ENCODE peak calls at places on chromosomes 7 and 10, in ten cellular contexts. One of them, this sample, is unnamed.

GRCh38 chr10:127275793-127276415 is 79.5 kb upstream of the INSYN2A start:
- DNase-seq in endothelial cell of umbilical vein: no peak
- DNase-seq in stomach: no peak
- DNase-seq in cardiac muscle cell: no peak
- DNase-seq in tibial nerve: no peak
- DNase-seq in pancreas: no peak
- DNase-seq in psoas muscle: no peak
- DNase-seq in Peyer's patch: no peak
- DNase-seq in PC-9: no peak
- DNase-seq in tibial artery: no peak
- DNase-seq in this sample: no peak

GRCh38 chr10:71632896-71633600 is 86.5 kb downstream of the C10orf105 start:
- DNase-seq in endothelial cell of umbilical vein: no peak
- DNase-seq in stomach: no peak
- DNase-seq in cardiac muscle cell: no peak
- DNase-seq in tibial nerve: no peak
- DNase-seq in pancreas: no peak
- DNase-seq in psoas muscle: no peak
- DNase-seq in Peyer's patch: no peak
- DNase-seq in PC-9: no peak
- DNase-seq in tibial artery: no peak
- DNase-seq in this sample: no peak

GRCh38 chr10:76072384-76072783 is 641.0 kb downstream of the LRMDA start:
- DNase-seq in endothelial cell of umbilical vein: no peak
- DNase-seq in stomach: no peak
- DNase-seq in cardiac muscle cell: no peak
- DNase-seq in tibial nerve: no peak
- DNase-seq in pancreas: no peak
- DNase-seq in psoas muscle: no peak
- DNase-seq in Peyer's patch: no peak
- DNase-seq in PC-9: no peak
- DNase-seq in tibial artery: no peak
- DNase-seq in this sample: no peak

GRCh38 chr10:96400465-96400864 is 41.7 kb upstream of the OPALIN start:
- DNase-seq in endothelial cell of umbilical vein: no peak
- DNase-seq in stomach: no peak
- DNase-seq in cardiac muscle cell: no peak
- DNase-seq in tibial nerve: no peak
- DNase-seq in pancreas: no peak
- DNase-seq in psoas muscle: no peak
- DNase-seq in Peyer's patch: no peak
- DNase-seq in PC-9: no peak
- DNase-seq in tibial artery: no peak
- DNase-seq in this sample: no peak

GRCh38 chr10:131961777-131962450 is 19.8 kb downstream of the BNIP3 start:
- DNase-seq in endothelial cell of umbilical vein: no peak
- DNase-seq in stomach: no peak
- DNase-seq in cardiac muscle cell: no peak
- DNase-seq in tibial nerve: no peak
- DNase-seq in pancreas: peak; percentile 55
- DNase-seq in psoas muscle: no peak
- DNase-seq in Peyer's patch: no peak
- DNase-seq in PC-9: no peak
- DNase-seq in tibial artery: no peak
- DNase-seq in this sample: no peak

GRCh38 chr7:85595639-85596268 is 408.9 kb upstream of the SEMA3D start:
- DNase-seq in endothelial cell of umbilical vein: peak; percentile 7
- DNase-seq in stomach: no peak
- DNase-seq in cardiac muscle cell: peak; percentile 44
- DNase-seq in tibial nerve: no peak
- DNase-seq in pancreas: no peak
- DNase-seq in psoas muscle: no peak
- DNase-seq in Peyer's patch: no peak
- DNase-seq in PC-9: no peak
- DNase-seq in tibial artery: no peak
- DNase-seq in this sample: no peak

GRCh38 chr7:128391805-128392204 is 18.0 kb downstream of the IMPDH1 start:
- DNase-seq in endothelial cell of umbilical vein: no peak
- DNase-seq in stomach: no peak
- DNase-seq in cardiac muscle cell: no peak
- DNase-seq in tibial nerve: no peak
- DNase-seq in pancreas: no peak
- DNase-seq in psoas muscle: no peak
- DNase-seq in Peyer's patch: no peak
- DNase-seq in PC-9: no peak
- DNase-seq in tibial artery: no peak
- DNase-seq in this sample: no peak

GRCh38 chr10:97593423-97593822 is 3.9 kb downstream of the C10orf62 start:
- DNase-seq in endothelial cell of umbilical vein: no peak
- DNase-seq in stomach: no peak
- DNase-seq in cardiac muscle cell: peak; percentile 34
- DNase-seq in tibial nerve: no peak
- DNase-seq in pancreas: no peak
- DNase-seq in psoas muscle: no peak
- DNase-seq in Peyer's patch: no peak
- DNase-seq in PC-9: no peak
- DNase-seq in tibial artery: no peak
- DNase-seq in this sample: no peak

GRCh38 chr10:122120008-122120744 is 131.2 kb downstream of the TACC2 start:
- DNase-seq in endothelial cell of umbilical vein: no peak
- DNase-seq in stomach: no peak
- DNase-seq in cardiac muscle cell: no peak
- DNase-seq in tibial nerve: no peak
- DNase-seq in pancreas: no peak
- DNase-seq in psoas muscle: no peak
- DNase-seq in Peyer's patch: no peak
- DNase-seq in PC-9: no peak
- DNase-seq in tibial artery: no peak
- DNase-seq in this sample: no peak

GRCh38 chr7:100966542-100967291 is 2.6 kb upstream of the MUC12 start:
- DNase-seq in endothelial cell of umbilical vein: no peak
- DNase-seq in stomach: no peak
- DNase-seq in cardiac muscle cell: no peak
- DNase-seq in tibial nerve: no peak
- DNase-seq in pancreas: no peak
- DNase-seq in psoas muscle: peak; percentile 58
- DNase-seq in Peyer's patch: peak; percentile 70
- DNase-seq in PC-9: no peak
- DNase-seq in tibial artery: no peak
- DNase-seq in this sample: no peak

GRCh38 chr10:123564631-123565030 is 101.5 kb upstream of the GPR26 start:
- DNase-seq in endothelial cell of umbilical vein: no peak
- DNase-seq in stomach: no peak
- DNase-seq in cardiac muscle cell: no peak
- DNase-seq in tibial nerve: no peak
- DNase-seq in pancreas: no peak
- DNase-seq in psoas muscle: no peak
- DNase-seq in Peyer's patch: no peak
- DNase-seq in PC-9: no peak
- DNase-seq in tibial artery: no peak
- DNase-seq in this sample: no peak

GRCh38 chr7:28297821-28298439 is 114.4 kb upstream of the CREB5 start:
- DNase-seq in endothelial cell of umbilical vein: no peak
- DNase-seq in stomach: no peak
- DNase-seq in cardiac muscle cell: no peak
- DNase-seq in tibial nerve: no peak
- DNase-seq in pancreas: no peak
- DNase-seq in psoas muscle: no peak
- DNase-seq in Peyer's patch: no peak
- DNase-seq in PC-9: no peak
- DNase-seq in tibial artery: no peak
- DNase-seq in this sample: no peak

GRCh38 chr7:28299556-28299955 is 112.8 kb upstream of the CREB5 start:
- DNase-seq in endothelial cell of umbilical vein: no peak
- DNase-seq in stomach: no peak
- DNase-seq in cardiac muscle cell: no peak
- DNase-seq in tibial nerve: no peak
- DNase-seq in pancreas: no peak
- DNase-seq in psoas muscle: no peak
- DNase-seq in Peyer's patch: no peak
- DNase-seq in PC-9: no peak
- DNase-seq in tibial artery: no peak
- DNase-seq in this sample: no peak

GRCh38 chr7:28298870-28299484 is 113.3 kb upstream of the CREB5 start:
- DNase-seq in endothelial cell of umbilical vein: peak; percentile 53
- DNase-seq in stomach: no peak
- DNase-seq in cardiac muscle cell: peak; percentile 66
- DNase-seq in tibial nerve: no peak
- DNase-seq in pancreas: peak; percentile 46
- DNase-seq in psoas muscle: no peak
- DNase-seq in Peyer's patch: no peak
- DNase-seq in PC-9: peak; percentile 52
- DNase-seq in tibial artery: no peak
- DNase-seq in this sample: peak; percentile 28

GRCh38 chr7:28301148-28301641 is 111.1 kb upstream of the CREB5 start:
- DNase-seq in endothelial cell of umbilical vein: no peak
- DNase-seq in stomach: no peak
- DNase-seq in cardiac muscle cell: peak; percentile 74
- DNase-seq in tibial nerve: no peak
- DNase-seq in pancreas: peak; percentile 45
- DNase-seq in psoas muscle: peak; percentile 51
- DNase-seq in Peyer's patch: no peak
- DNase-seq in PC-9: no peak
- DNase-seq in tibial artery: no peak
- DNase-seq in this sample: no peak

DNA sequence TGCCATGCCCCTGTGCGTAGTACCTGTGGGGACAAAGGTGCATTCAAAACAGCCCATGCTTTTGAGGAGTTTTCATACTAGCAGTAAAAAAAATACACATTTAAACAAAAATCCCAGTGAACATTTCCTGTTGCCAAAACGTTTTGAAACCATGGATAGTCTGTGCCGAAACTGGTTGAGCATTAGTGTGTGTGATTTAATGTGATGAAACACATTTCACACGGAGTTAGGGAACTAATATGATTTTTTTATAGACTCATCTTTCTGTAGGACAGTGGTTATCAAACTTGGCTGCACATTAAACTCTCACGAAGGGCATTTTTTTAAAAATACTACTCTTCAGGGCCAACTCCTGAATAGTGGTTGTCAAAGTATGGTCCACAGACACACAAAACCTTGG is 111.8 kb upstream of the CREB5 start:
- DNase-seq in endothelial cell of umbilical vein: no peak
- DNase-seq in stomach: no peak
- DNase-seq in cardiac muscle cell: no peak
- DNase-seq in tibial nerve: no peak
- DNase-seq in pancreas: no peak
- DNase-seq in psoas muscle: no peak
- DNase-seq in Peyer's patch: no peak
- DNase-seq in PC-9: no peak
- DNase-seq in tibial artery: no peak
- DNase-seq in this sample: no peak
- H3K4me1 ChIP-seq in endothelial cell of umbilical vein: no peaks in the 10 kb centered on the region
- H3K4me1 ChIP-seq in stomach: no peaks in the 10 kb centered on the region
- H3K4me1 ChIP-seq in cardiac muscle cell: no peaks in the 10 kb centered on the region
- H3K4me1 ChIP-seq in tibial nerve: no peaks in the 10 kb centered on the region
- H3K4me1 ChIP-seq in pancreas: no peaks in the 10 kb centered on the region
- H3K4me1 ChIP-seq in psoas muscle: no peaks in the 10 kb centered on the region
- H3K4me1 ChIP-seq in Peyer's patch: no peaks in the 10 kb centered on the region
- H3K4me1 ChIP-seq in PC-9: peaks cover 8% of the 10 kb centered on the region
- H3K4me1 ChIP-seq in tibial artery: no peaks in the 10 kb centered on the region
- H3K4me1 ChIP-seq in this sample: no peaks in the 10 kb centered on the region

DNA sequence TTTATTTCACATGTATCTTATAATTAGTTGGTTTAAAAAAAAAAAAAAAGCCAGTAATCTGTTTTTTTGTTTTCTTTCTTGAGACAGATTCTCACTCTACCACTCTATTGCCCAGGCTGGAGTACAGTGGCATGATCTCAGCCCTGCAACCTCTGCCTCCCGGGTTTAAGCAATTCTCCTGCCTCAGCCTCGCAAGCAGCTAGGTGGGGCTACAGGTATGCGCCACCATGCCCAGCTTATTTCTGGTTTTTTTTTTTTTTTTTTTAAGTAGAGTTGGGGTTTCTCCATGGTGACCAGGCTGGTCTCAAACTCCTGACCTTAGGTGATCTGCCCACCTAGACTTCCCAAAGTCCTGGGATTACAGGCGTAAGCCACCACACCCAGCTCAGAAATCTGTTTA is 34.1 kb upstream of the CAPZA2 start:
- DNase-seq in endothelial cell of umbilical vein: no peak
- DNase-seq in stomach: no peak
- DNase-seq in cardiac muscle cell: no peak
- DNase-seq in tibial nerve: no peak
- DNase-seq in pancreas: no peak
- DNase-seq in psoas muscle: no peak
- DNase-seq in Peyer's patch: no peak
- DNase-seq in PC-9: no peak
- DNase-seq in tibial artery: no peak
- DNase-seq in this sample: no peak
- TF ChIP-seq CTCF in endothelial cell of umbilical vein: no peak
- TF ChIP-seq CTCF in stomach: no peak
- TF ChIP-seq CTCF in cardiac muscle cell: no peak
- TF ChIP-seq CTCF in tibial nerve: no peak
- TF ChIP-seq CTCF in pancreas: no peak
- TF ChIP-seq CTCF in psoas muscle: no peak
- TF ChIP-seq CTCF in Peyer's patch: no peak
- TF ChIP-seq CTCF in PC-9: no peak
- TF ChIP-seq CTCF in tibial artery: no peak
- TF ChIP-seq CTCF in this sample: peak; percentile 49

DNA sequence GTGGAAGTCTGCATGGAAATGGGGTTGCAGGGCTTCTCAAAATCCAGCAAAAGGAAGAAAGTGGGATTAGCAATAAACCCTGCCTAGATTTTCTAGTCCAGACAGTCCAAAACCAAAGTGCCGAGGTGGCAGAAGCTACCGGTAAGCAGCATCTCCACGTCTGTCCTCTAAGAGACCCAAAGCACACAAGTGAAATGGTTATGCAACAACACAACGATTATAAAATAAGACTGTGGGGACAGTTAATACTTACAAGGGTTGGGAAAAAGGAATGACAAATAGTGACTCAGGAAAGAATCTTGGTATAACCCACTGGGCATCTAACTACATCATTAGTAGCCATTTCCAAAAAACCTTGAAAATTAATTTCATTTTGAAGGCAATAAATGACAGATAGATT is 24.7 kb downstream of the CREB3L2 start:
- DNase-seq in endothelial cell of umbilical vein: no peak
- DNase-seq in stomach: no peak
- DNase-seq in cardiac muscle cell: no peak
- DNase-seq in tibial nerve: no peak
- DNase-seq in pancreas: no peak
- DNase-seq in psoas muscle: no peak
- DNase-seq in Peyer's patch: no peak
- DNase-seq in PC-9: no peak
- DNase-seq in tibial artery: no peak
- DNase-seq in this sample: no peak
- H3K4me1 ChIP-seq in endothelial cell of umbilical vein: peaks cover 29% of the 10 kb centered on the region
- H3K4me1 ChIP-seq in stomach: peaks cover 91% of the 10 kb centered on the region
- H3K4me1 ChIP-seq in cardiac muscle cell: peaks cover 7% of the 10 kb centered on the region
- H3K4me1 ChIP-seq in tibial nerve: peaks cover 78% of the 10 kb centered on the region
- H3K4me1 ChIP-seq in pancreas: peaks cover under 1% of the 10 kb centered on the region
- H3K4me1 ChIP-seq in psoas muscle: peaks cover 27% of the 10 kb centered on the region
- H3K4me1 ChIP-seq in Peyer's patch: no peaks in the 10 kb centered on the region
- H3K4me1 ChIP-seq in PC-9: peaks cover 51% of the 10 kb centered on the region
- H3K4me1 ChIP-seq in tibial artery: peaks cover 63% of the 10 kb centered on the region
- H3K4me1 ChIP-seq in this sample: peaks cover 7% of the 10 kb centered on the region

DNA sequence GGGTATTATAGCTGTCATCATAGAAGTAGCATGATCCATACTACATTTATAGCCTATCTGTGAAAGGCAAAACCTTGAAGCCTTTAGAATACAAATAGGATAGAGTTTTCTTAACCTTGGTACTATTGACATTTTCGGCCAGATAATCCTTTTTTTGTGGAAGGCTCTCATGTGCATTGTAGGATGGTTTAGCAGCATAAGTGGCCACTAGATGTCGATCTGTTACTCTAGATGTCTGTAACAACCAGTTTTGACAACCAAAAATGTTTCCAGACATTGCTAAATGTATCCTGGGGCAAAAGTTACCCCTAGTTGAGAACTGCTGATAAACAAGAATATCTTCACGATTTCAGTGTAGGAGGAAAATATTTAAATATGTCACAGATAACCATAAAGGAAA is 319.4 kb upstream of the GALNT17 start:
- DNase-seq in endothelial cell of umbilical vein: no peak
- DNase-seq in stomach: no peak
- DNase-seq in cardiac muscle cell: no peak
- DNase-seq in tibial nerve: no peak
- DNase-seq in pancreas: no peak
- DNase-seq in psoas muscle: no peak
- DNase-seq in Peyer's patch: no peak
- DNase-seq in PC-9: no peak
- DNase-seq in tibial artery: no peak
- DNase-seq in this sample: no peak
- TF ChIP-seq CTCF in endothelial cell of umbilical vein: no peak
- TF ChIP-seq CTCF in stomach: no peak
- TF ChIP-seq CTCF in cardiac muscle cell: no peak
- TF ChIP-seq CTCF in tibial nerve: no peak
- TF ChIP-seq CTCF in pancreas: no peak
- TF ChIP-seq CTCF in psoas muscle: no peak
- TF ChIP-seq CTCF in Peyer's patch: no peak
- TF ChIP-seq CTCF in PC-9: no peak
- TF ChIP-seq CTCF in tibial artery: no peak
- TF ChIP-seq CTCF in this sample: peak; percentile 61